ENCODE peak calls at places on chromosomes 11 and 22, in nine cellular contexts. H, C, R, W, M, U, S, K and N are unnamed samples.

GRCh38 chr11:65427691-65428577 is 5.3 kb downstream of the NEAT1 start:
- DNase-seq in H (no peak), C (no peak), K (peak), W (no peak), R (no peak), M (peak), S (peak), U (no peak), N (peak)

GRCh38 chr11:73335204-73335923 is 27.3 kb downstream of the ARHGEF17 start:
- DNase-seq in R (peak), M (peak), W (peak), U (peak), K (peak), S (peak), C (peak), H (peak), N (peak)

GRCh38 chr11:120832609-120833221 is 191.2 kb upstream of the TBCEL start:
- DNase-seq in S (no peak), C (no peak), H (peak), R (no peak), M (peak), K (no peak), W (peak), U (no peak), N (no peak)

GRCh38 chr22:48889209-48889830 is 938.4 kb downstream of the BRD1 start:
- DNase-seq in W (no peak), C (no peak), H (no peak), U (no peak), R (no peak), S (no peak), K (no peak), M (no peak), N (no peak)

GRCh38 chr11:76265771-76266241 is 59.5 kb upstream of the WNT11 start:
- DNase-seq in M (no peak), W (no peak), U (no peak), C (no peak), S (no peak), R (no peak), K (no peak), H (no peak), N (no peak)

GRCh38 chr11:60130496-60130895 is 42.0 kb downstream of the MS4A2 start:
- DNase-seq in U (peak), M (peak), S (peak), R (peak), K (peak), C (no peak), W (no peak), H (no peak), N (no peak)

GRCh38 chr11:73866095-73866579 is 10.5 kb downstream of the COA4 start:
- DNase-seq in S (peak), C (no peak), U (no peak), H (no peak), M (no peak), W (no peak), K (peak), R (no peak), N (no peak)

GRCh38 chr11:77705195-77705876 is 67.7 kb upstream of the CLNS1A start:
- DNase-seq in R (no peak), H (no peak), K (peak), M (peak), U (peak), C (no peak), S (peak), W (no peak), N (no peak)

GRCh38 chr22:38284042-38284402 is 11.2 kb upstream of the TMEM184B start:
- DNase-seq in U (no peak), W (no peak), R (no peak), M (peak), S (no peak), K (no peak), C (no peak), H (no peak), N (no peak)

GRCh38 chr22:45802074-45802473 is 130.4 kb downstream of the ATXN10 start:
- DNase-seq in K (peak), C (no peak), S (no peak), U (no peak), H (no peak), R (no peak), W (no peak), M (no peak), N (no peak)

GRCh38 chr11:17572359-17572690 is 25.3 kb downstream of the OTOG start:
- DNase-seq in K (no peak), S (no peak), H (no peak), R (no peak), C (no peak), U (no peak), W (no peak), M (no peak), N (no peak)

GRCh38 chr11:86741489-86742435 is 58.6 kb upstream of the PRSS23 start:
- DNase-seq in W (no peak), K (peak), H (no peak), M (peak), U (peak), C (no peak), S (peak), R (no peak), N (no peak)

GRCh38 chr22:17477401-17477833 is 85.9 kb upstream of the SLC25A18 start:
- DNase-seq in C (no peak), R (no peak), S (no peak), H (peak), W (no peak), K (no peak), M (no peak), U (peak), N (no peak)